ENCODE peak calls at places on chromosomes 7 and 10, in five cellular contexts. I is NCI-H510A, X is dorsolateral prefrontal cortex, P is choroid plexus epithelial cell, R is amygdala. G is an unnamed sample.

GRCh38 chr10:92395271-92395670 is 104.3 kb downstream of the MARCHF5 start:
- DNase-seq in X (no peak), P (no peak), R (no peak), I (no peak), G (no peak)

GRCh38 chr7:90988523-90988922 is 275.7 kb upstream of the FZD1 start:
- DNase-seq in R (no peak), X (no peak), P (no peak), I (peak), G (no peak)

GRCh38 chr7:30049173-30049572 is 21.0 kb downstream of the PLEKHA8 start:
- DNase-seq in I (no peak), X (no peak), P (no peak), R (no peak), G (no peak)

GRCh38 chr7:5582532-5582935 is 158.9 kb upstream of the TNRC18 start:
- DNase-seq in R (no peak), X (no peak), I (no peak), P (no peak), G (no peak)

GRCh38 chr10:17428616-17429097 is 25.7 kb downstream of the ST8SIA6 start:
- DNase-seq in R (no peak), I (no peak), P (no peak), X (no peak), G (no peak)

GRCh38 chr10:76192151-76192550 is 760.7 kb downstream of the LRMDA start:
- DNase-seq in R (no peak), X (no peak), I (no peak), P (no peak), G (no peak)

GRCh38 chr10:132194726-132195125 is 8.0 kb downstream of the DPYSL4 start:
- DNase-seq in I (no peak), X (no peak), R (no peak), P (no peak), G (no peak)

GRCh38 chr7:139095194-139095659 is 14.3 kb downstream of the ZC3HAV1 start:
- DNase-seq in X (no peak), P (peak), R (no peak), I (no peak), G (no peak)

GRCh38 chr10:124926548-124926947 is 15.4 kb upstream of the ZRANB1 start:
- DNase-seq in X (no peak), I (no peak), P (no peak), R (no peak), G (no peak)

GRCh38 chr10:129542589-129542988 is 75.5 kb downstream of the MGMT start:
- DNase-seq in P (no peak), R (no peak), X (no peak), I (no peak), G (no peak)

GRCh38 chr7:134552105-134552504 is 3.2 kb downstream of the AKR1B15 start:
- DNase-seq in R (no peak), P (peak), I (no peak), X (no peak), G (peak)

G was measured in Daoy.